ENCODE peak calls at places on chromosome 16, in seven cellular contexts. H is NCI-H1092 treated with DMSO at 0.1 percent for 48 hours; O is RPMI7951; U is cardiac fibroblast; C is Right ventricle myocardium superior; F is central memory CD8-positive, alpha-beta T cell; W is activated T-helper 1 cell treated with Interleukin-2 at 50 U/mL for 16 hours. M is an unnamed sample.

GRCh38 chr16:58421029-58421428 is 28.8 kb downstream of the GINS3 start:
- DNase-seq in H (no peak), O (peak; percentile 67), U (no peak), C (no peak), F (no peak), W (no peak), M (no peak)

GRCh38 chr16:87305505-87306391 is 11.4 kb downstream of the C16orf95 start:
- DNase-seq in H (peak; percentile 77), O (peak; percentile 93), U (peak; percentile 6), C (no peak), F (no peak), W (no peak), M (no peak)

GRCh38 chr16:8962393-8963009 is 1.2 kb downstream of the USP7 start:
- DNase-seq in H (peak; percentile 7), O (no peak), U (no peak), C (no peak), F (peak; percentile 45), W (peak; percentile 45), M (no peak)

GRCh38 chr16:50598256-50598894 is 50.2 kb downstream of the NKD1 start:
- DNase-seq in H (no peak), O (peak; percentile 91), U (no peak), C (peak; percentile 89), F (no peak), W (no peak), M (no peak)

GRCh38 chr16:80974649-80975376 is 31.9 kb downstream of the CMC2 start:
- DNase-seq in H (no peak), O (peak; percentile 7), U (peak; percentile 21), C (no peak), F (no peak), W (no peak), M (no peak)

GRCh38 chr16:4687946-4688673 is 5.3 kb upstream of the NUDT16L1 start:
- DNase-seq in H (no peak), O (no peak), U (no peak), C (no peak), F (no peak), W (no peak), M (no peak)

GRCh38 chr16:16073884-16074781 is 124.7 kb downstream of the ABCC1 start:
- DNase-seq in H (no peak), O (peak; percentile 87), U (peak; percentile 69), C (peak; percentile 45), F (no peak), W (no peak), M (peak; percentile 87)

GRCh38 chr16:87847785-87848675 is 21.3 kb downstream of the SLC7A5 start:
- DNase-seq in H (no peak), O (peak; percentile 34), U (no peak), C (no peak), F (no peak), W (no peak), M (no peak)

GRCh38 chr16:12020007-12020406 is 43.5 kb downstream of the SNX29 start:
- DNase-seq in H (no peak), O (no peak), U (no peak), C (no peak), F (no peak), W (no peak), M (no peak)

GRCh38 chr16:53946745-53947386 is 242.9 kb downstream of the FTO start:
- DNase-seq in H (no peak), O (no peak), U (no peak), C (no peak), F (no peak), W (no peak), M (no peak)

GRCh38 chr16:55989569-55989907 is 114.4 kb upstream of the CES5A start:
- DNase-seq in H (no peak), O (no peak), U (no peak), C (no peak), F (no peak), W (no peak), M (no peak)

M was measured in brain microvascular endothelial cell.